ENCODE peak calls at places on chromosomes 7 and 10, in nine cellular contexts. U is fibroblast of lung, Y is mammary epithelial cell, E is NCI-H1436, C is osteocyte, N is GM12891, T is ELF-1, J is NCI-H1417, K is NCI-H2081. F is an unnamed sample.

GRCh38 chr10:17737021-17737965 is 14.7 kb upstream of the TMEM236 start:
- DNase-seq in U (peak), Y (peak), E (peak), C (no peak), N (no peak), T (no peak), J (peak), K (no peak), F (no peak)

GRCh38 chr10:70308121-70309060 is 24.6 kb upstream of the NPFFR1 start:
- DNase-seq in U (no peak), Y (no peak), E (no peak), C (no peak), N (no peak), T (no peak), J (no peak), K (no peak), F (no peak)

GRCh38 chr7:70599446-70600190 is 532.3 kb upstream of the GALNT17 start:
- DNase-seq in U (no peak), Y (peak), E (no peak), C (no peak), N (no peak), T (peak), J (no peak), K (no peak), F (no peak)

GRCh38 chr7:156732091-156732621 is 91.6 kb downstream of the RNF32 start:
- DNase-seq in U (no peak), Y (no peak), E (no peak), C (no peak), N (no peak), T (no peak), J (no peak), K (no peak), F (no peak)

GRCh38 chr7:28046035-28046434 is 134.6 kb downstream of the JAZF1 start:
- DNase-seq in U (no peak), Y (no peak), E (no peak), C (no peak), N (no peak), T (no peak), J (no peak), K (no peak), F (no peak)

GRCh38 chr10:69438531-69439349 is 12.5 kb upstream of the TSPAN15 start:
- DNase-seq in U (peak), Y (peak), E (no peak), C (no peak), N (no peak), T (peak), J (no peak), K (no peak), F (no peak)

GRCh38 chr7:1941464-1942025 is 271.5 kb downstream of the ELFN1 start:
- DNase-seq in U (no peak), Y (no peak), E (no peak), C (no peak), N (no peak), T (no peak), J (no peak), K (no peak), F (no peak)

GRCh38 chr7:95365151-95365550 is 31.0 kb downstream of the PON3 start:
- DNase-seq in U (no peak), Y (peak), E (no peak), C (no peak), N (no peak), T (no peak), J (no peak), K (no peak), F (no peak)

GRCh38 chr7:103680161-103681144 is 234.4 kb upstream of the SLC26A5 start:
- DNase-seq in U (no peak), Y (no peak), E (no peak), C (no peak), N (no peak), T (peak), J (no peak), K (no peak), F (peak)

GRCh38 chr7:4742051-4742573 is 33.3 kb upstream of the AP5Z1 start:
- DNase-seq in U (no peak), Y (no peak), E (no peak), C (no peak), N (no peak), T (no peak), J (no peak), K (no peak), F (no peak)

GRCh38 chr7:55244346-55244745 is 120.8 kb upstream of the LANCL2 start:
- DNase-seq in U (no peak), Y (no peak), E (no peak), C (no peak), N (no peak), T (no peak), J (no peak), K (no peak), F (no peak)